ENCODE peak calls at places on chromosome 2, in five cellular contexts. P, L, O, C and F are unnamed samples.

GRCh38 chr2:101341901-101342624 is 33.6 kb upstream of the RNF149 start:
- DNase-seq in P (peak; percentile 68), L (peak; percentile 78), O (peak; percentile 78), C (peak; percentile 63), F (peak; percentile 81)

GRCh38 chr2:28716265-28716865 is 35.3 kb upstream of the PPP1CB start:
- DNase-seq in P (peak; percentile 78), L (no peak), O (peak; percentile 90), C (peak; percentile 89), F (peak; percentile 57)

GRCh38 chr2:205642562-205643350 is 39.5 kb upstream of the NRP2 start:
- DNase-seq in P (no peak), L (no peak), O (no peak), C (no peak), F (peak; percentile 22)

GRCh38 chr2:96325884-96326255 is 753 bp downstream of the ITPRIPL1 start:
- DNase-seq in P (peak; percentile 31), L (no peak), O (no peak), C (no peak), F (no peak)

GRCh38 chr2:64905338-64906024 is 83.7 kb upstream of the SLC1A4 start:
- DNase-seq in P (no peak), L (peak; percentile 65), O (peak; percentile 58), C (no peak), F (peak; percentile 13)

GRCh38 chr2:160157861-160158813 is 41.9 kb downstream of the ITGB6 start:
- DNase-seq in P (no peak), L (no peak), O (peak; percentile 78), C (peak; percentile 57), F (no peak)

GRCh38 chr2:30368258-30368657 is 78.8 kb upstream of the LCLAT1 start:
- DNase-seq in P (peak; percentile 84), L (peak; percentile 53), O (no peak), C (peak; percentile 98), F (peak; percentile 31)

GRCh38 chr2:95297088-95297487 is at the start of gene KCNIP3:
- DNase-seq in P (no peak), L (no peak), O (no peak), C (no peak), F (no peak)

GRCh38 chr2:54606393-54606973 is 117.0 kb upstream of the EML6 start:
- DNase-seq in P (no peak), L (no peak), O (no peak), C (peak; percentile 48), F (no peak)

GRCh38 chr2:177295479-177295878 is 31.0 kb upstream of the NFE2L2 start:
- DNase-seq in P (no peak), L (no peak), O (no peak), C (peak; percentile 89), F (no peak)

GRCh38 chr2:232951891-232952290 is 61.2 kb downstream of the NGEF start:
- DNase-seq in P (no peak), L (no peak), O (peak; percentile 23), C (no peak), F (no peak)

GRCh38 chr2:27221166-27221565 is 4.0 kb downstream of the CAD start:
- DNase-seq in P (no peak), L (no peak), O (no peak), C (no peak), F (no peak)

GRCh38 chr2:169363570-169364150 is 1.3 kb upstream of the LRP2 start:
- DNase-seq in P (peak; percentile 53), L (peak; percentile 77), O (no peak), C (no peak), F (no peak)

GRCh38 chr2:111965062-111965461 is 66.7 kb downstream of the MERTK start:
- DNase-seq in P (no peak), L (no peak), O (no peak), C (no peak), F (peak; percentile 19)

GRCh38 chr2:18047896-18048657 is 169.6 kb downstream of the KCNS3 start:
- DNase-seq in P (peak; percentile 52), L (no peak), O (peak; percentile 93), C (peak; percentile 80), F (no peak)

GRCh38 chr2:216849987-216850386 is 9.9 kb downstream of the TNP1 start:
- DNase-seq in P (no peak), L (no peak), O (peak; percentile 90), C (no peak), F (peak; percentile 65)

GRCh38 chr2:8573234-8573941 is 108.5 kb upstream of the ID2 start:
- DNase-seq in P (no peak), L (no peak), O (no peak), C (no peak), F (no peak)